ENCODE peak calls at places on chromosomes 4 and X, in four cellular contexts. H is mesendoderm, Y is H9, T is H1. N is an unnamed sample. For H3K79me2, the result is how much of the 10 kb centered on the place peaks cover.

GRCh38 chr4:139005774-139006173 is 9.8 kb upstream of the NOCT start:
- DNase-seq in H (no peak), Y (no peak), T (no peak), N (peak)

GRCh38 chr4:153541426-153542096 is 75.4 kb downstream of the TMEM131L start:
- DNase-seq in Y (no peak), T (no peak), H (no peak), N (no peak)

GRCh38 chr4:189092596-189092995 is 848.1 kb upstream of the FRG1 start:
- DNase-seq in T (no peak), H (peak), Y (no peak), N (no peak)

GRCh38 chrX:3577551-3577950 is 135.9 kb downstream of the PRKX start:
- DNase-seq in Y (no peak), H (no peak), T (no peak), N (no peak)

GRCh38 chr4:75844151-75844662 is 58.0 kb downstream of the PPEF2 start:
- DNase-seq in Y (no peak), H (no peak), T (no peak), N (peak)

GRCh38 chr4:48343035-48343434 is 1.7 kb downstream of the SLAIN2 start:
- DNase-seq in H (no peak), T (no peak), Y (no peak), N (no peak)

GRCh38 chrX:46811101-46811500 is 25.7 kb upstream of the RP2 start:
- DNase-seq in H (no peak), Y (no peak), T (no peak), N (peak)

GRCh38 chr4:148831945-148832344 is 389.7 kb upstream of the NR3C2 start:
- DNase-seq in H (no peak), Y (no peak), T (no peak), N (peak)

GRCh38 chr4:164508836-164509235 is 245.1 kb upstream of the SMIM31 start:
- DNase-seq in H (no peak), Y (no peak), T (no peak), N (peak)

GRCh38 chrX:53084043-53084570 is 1.9 kb downstream of the TSPYL2 start:
- DNase-seq in H (no peak), T (no peak), Y (no peak), N (no peak)

GRCh38 chrX:36983831-36984230 is 24.3 kb upstream of the FAM47C start:
- DNase-seq in Y (no peak), T (no peak), H (peak), N (peak)

GRCh38 chrX:17591741-17592110 is 145.6 kb upstream of the SCML1 start:
- DNase-seq in H (no peak), Y (no peak), T (no peak), N (no peak)

GRCh38 chr4:41141910-41142309 is 72.4 kb downstream of the APBB2 start:
- DNase-seq in Y (no peak), T (no peak), H (no peak), N (no peak)
- H3K79me2 ChIP-seq in Y (under half), T (under half), H (under half), N (under half)

DNA sequence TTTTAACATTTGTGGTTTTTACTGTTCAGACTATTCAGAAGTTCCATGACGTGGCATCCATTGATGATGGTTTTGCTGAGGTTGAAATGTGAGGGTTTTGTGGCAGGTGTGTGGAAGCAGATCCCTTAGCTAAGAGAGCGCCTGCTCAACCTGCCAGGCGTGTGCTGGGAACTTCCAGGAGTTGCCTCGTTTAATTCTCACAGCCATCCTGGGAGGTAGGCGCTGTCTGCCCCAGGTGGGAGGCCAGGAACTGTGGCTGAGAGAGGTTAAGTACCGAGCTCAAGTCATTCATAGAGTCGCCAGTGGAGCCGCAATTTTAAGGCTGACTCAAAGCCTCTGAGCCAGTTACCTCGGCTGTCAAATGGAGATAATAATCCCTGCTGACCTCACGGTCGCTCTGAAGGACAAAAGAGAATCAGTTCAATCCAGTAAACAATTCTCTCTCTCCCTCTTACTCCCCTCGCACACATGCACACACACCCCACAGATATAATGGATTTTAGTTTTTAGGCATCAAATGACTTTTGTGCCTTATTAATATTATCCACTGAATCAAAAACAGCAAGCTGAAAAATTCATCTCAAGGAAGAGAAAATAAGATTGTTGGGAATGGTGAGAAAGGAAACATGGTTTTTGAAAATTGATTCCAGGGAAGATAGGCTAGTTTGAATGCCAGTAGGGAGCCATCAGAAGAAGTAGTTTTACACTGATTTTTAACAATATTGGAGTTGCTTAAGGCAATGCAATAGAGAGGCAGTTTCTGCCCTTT is 171.4 kb downstream of the PTTG2 start:
- DNase-seq in Y (peak), T (no peak), H (peak), N (peak)
- H3K4ac ChIP-seq in Y (no peak), T (no peak), H (no peak), N (no peak)

GRCh38 chr4:703336-704197 is 2.1 kb upstream of the PCGF3 start:
- DNase-seq in H (no peak), Y (no peak), T (no peak), N (no peak)

GRCh38 chr4:704971-705277 is 708 bp upstream of the PCGF3 start:
- DNase-seq in Y (no peak), H (no peak), T (no peak), N (no peak)

GRCh38 chr4:702618-703048 is 3.0 kb upstream of the PCGF3 start:
- DNase-seq in H (no peak), Y (no peak), T (no peak), N (no peak)

GRCh38 chr4:705278-706082 is at the start of gene PCGF3:
- DNase-seq in T (peak), Y (peak), H (peak), N (peak)

GRCh38 chr4:704198-704891 is 1.3 kb upstream of the PCGF3 start:
- DNase-seq in Y (no peak), T (no peak), H (no peak), N (no peak)
- H2BK5ac ChIP-seq in Y (no peak), T (no peak), H (no peak), N (no peak)

DNA sequence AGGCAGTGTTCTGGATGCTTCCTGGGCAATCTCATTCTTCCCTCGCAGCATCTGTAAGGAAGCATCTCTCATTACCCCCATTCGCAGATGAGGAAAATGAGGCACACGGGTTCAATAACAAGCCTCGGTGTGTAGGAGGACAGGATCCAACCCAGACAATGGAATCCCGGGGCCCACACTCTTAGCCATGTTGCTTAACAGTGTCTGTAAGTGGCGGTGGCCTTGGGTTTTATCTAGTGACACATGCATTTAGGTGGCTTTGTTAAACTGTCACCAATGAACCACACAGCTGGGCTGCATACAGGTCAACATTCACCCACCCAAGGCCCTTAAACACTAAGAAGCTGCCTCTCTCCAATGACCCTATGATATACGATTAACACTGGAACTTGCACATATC is 22.6 kb downstream of the RELL1 start:
- DNase-seq in T (no peak), H (no peak), Y (no peak), N (no peak)
- H3K79me2 ChIP-seq in T (under half), H (under half), Y (under half), N (under half)

DNA sequence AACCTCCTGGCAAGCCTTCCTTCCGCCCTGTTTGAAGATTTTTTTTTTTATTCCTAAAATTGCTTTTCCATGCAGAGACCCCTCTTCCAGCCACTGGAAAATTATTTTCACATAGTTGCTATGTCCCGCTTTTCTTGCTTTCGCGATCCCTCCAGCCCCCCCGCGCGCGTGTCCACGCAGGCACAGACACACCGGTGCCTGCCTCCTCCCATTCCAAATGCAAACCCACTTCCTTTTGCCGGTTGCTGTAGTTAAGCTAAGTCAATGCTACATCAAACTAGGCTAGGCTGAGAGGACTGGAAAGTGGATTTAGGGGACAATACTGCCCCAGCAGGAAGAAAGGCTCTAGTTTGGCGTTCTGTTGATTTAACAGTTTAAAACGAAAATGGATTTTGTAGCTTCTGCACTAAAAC is 111.0 kb downstream of the DHX15 start:
- DNase-seq in Y (no peak), H (peak), T (peak), N (peak)
- H3K4ac ChIP-seq in Y (no peak), H (no peak), T (no peak), N (no peak)

GRCh38 chr4:57095956-57096355 is 14.2 kb downstream of the IGFBP7 start:
- DNase-seq in T (no peak), H (no peak), Y (no peak), N (no peak)

GRCh38 chr4:57098415-57098814 is 11.8 kb downstream of the IGFBP7 start:
- DNase-seq in Y (no peak), H (no peak), T (no peak), N (no peak)

GRCh38 chr4:57099363-57099762 is 10.8 kb downstream of the IGFBP7 start:
- DNase-seq in T (no peak), H (no peak), Y (no peak), N (peak)

GRCh38 chr4:57098945-57099344 is 11.2 kb downstream of the IGFBP7 start:
- DNase-seq in Y (no peak), T (no peak), H (no peak), N (peak)

DNA sequence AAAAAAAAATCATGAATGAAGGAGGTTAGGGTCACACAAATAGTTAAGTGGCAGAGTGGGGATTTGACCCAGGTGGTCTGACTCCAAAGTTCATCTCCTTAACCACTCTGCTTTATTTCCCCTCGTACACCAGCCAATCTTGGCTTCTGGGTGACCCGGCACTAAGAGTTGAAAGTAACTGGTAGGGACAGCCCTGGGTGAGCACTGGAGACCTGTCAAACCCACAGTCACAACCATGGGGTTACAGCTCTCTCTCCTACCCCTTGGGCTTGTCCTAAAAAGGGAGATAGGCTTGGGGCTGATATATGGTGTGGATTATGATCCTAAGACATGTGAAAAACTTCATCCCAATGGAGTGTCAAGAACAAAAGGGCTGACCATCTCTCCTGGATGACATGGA is 12.5 kb downstream of the IGFBP7 start:
- DNase-seq in T (no peak), Y (no peak), H (no peak), N (no peak)
- H2BK5ac ChIP-seq in T (no peak), Y (no peak), H (no peak), N (no peak)

DNA sequence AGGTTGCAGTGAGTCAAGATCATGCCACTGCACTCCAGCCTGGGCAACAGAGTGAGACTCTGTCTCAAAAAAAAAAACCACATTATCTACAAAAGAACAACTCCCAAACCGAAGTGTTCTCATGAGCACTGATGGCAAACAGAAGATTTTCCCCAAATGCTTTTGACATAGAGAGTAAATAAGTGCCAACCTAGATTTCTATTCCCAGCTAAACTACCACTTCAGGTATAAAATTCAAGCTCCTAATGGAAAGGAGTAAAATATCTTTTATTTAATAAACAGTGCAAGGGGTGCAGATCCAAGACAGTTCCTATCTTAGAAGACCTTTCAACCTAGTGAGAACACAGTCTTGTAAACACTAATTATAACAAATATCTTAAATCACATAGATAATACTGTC is 170.3 kb downstream of the TENM3 start:
- DNase-seq in Y (no peak), H (peak), T (no peak), N (no peak)
- H3K79me2 ChIP-seq in Y (under half), H (under half), T (under half), N (under half)

GRCh38 chr4:15653864-15654391 is 1.2 kb downstream of the FBXL5 start:
- DNase-seq in H (peak), T (no peak), Y (no peak), N (no peak)

GRCh38 chr4:15655223-15656037 is at the start of gene FBXL5:
- DNase-seq in H (peak), Y (peak), T (peak), N (peak)

GRCh38 chr4:15656038-15656470 is 897 bp upstream of the FBXL5 start:
- DNase-seq in T (peak), H (peak), Y (peak), N (no peak)

GRCh38 chr4:15653430-15653829 is 1.7 kb downstream of the FBXL5 start:
- DNase-seq in T (no peak), H (no peak), Y (no peak), N (no peak)

DNA sequence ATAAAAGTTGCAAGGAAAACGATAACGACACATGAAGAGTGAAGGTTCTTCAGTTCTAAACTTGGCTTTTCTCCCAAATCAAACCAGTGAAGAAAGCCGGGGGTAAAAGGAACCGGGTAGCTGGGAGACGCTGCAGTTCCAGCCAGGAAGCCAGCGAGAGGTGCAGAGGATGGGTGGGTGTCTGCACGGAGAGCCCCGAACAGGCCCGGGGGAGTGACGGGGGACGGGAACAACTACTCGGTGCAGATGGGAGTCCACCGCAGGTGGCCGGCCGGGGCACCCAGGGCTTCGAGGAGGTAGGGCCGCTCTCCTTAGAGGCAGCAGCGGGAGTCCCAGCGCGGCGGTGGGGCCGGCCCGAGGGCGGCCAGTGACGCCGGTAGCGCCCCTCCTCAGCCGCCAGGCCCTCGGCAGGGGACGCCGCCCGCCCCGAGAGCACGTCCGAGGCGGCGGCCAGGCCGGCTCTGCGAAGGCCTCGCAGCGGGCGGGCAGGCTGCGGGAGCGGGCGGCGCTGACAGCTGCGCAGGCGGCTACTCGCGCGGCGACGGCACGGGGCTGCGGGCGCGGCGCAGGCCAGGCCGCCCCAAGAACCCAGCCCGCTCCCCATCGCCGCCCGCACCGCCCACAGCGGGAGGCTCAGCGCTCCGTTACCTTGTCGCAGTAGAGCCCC is 468 bp downstream of the FBXL5 start:
- DNase-seq in H (peak), T (no peak), Y (peak), N (peak)
- H3K4ac ChIP-seq in H (peak), T (peak), Y (no peak), N (peak)

DNA sequence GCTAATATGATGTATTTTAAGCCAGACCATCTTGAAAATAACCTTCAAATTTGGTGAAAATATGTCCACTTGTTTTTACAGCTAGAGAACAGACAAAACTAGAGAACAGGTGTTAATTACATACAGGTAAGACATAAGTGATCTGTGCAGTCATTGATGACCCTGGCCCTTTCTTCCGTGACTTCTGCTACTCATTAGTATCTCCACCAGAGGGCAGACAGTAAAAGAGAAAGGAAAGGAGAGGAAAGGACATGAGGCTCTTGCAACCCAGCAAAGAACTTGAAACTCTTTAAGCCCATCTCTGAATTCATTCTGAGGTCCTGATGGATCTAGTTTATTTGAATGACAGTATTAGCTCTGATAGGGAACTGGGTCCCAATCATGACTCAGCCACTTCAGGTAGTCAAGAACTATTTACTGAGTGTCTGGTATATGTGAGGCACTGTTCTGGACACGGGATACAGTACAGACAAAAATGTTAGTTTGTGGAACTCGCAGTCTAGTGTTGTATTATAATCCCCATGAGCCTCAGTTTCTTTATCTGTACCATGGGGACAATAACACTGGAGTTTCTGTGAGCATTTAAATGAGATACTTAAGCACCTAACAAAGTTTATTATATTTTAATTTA is 121.0 kb upstream of the TEX13D start:
- DNase-seq in H (peak), Y (no peak), T (no peak), N (peak)
- H2BK5ac ChIP-seq in H (no peak), Y (no peak), T (no peak), N (no peak)

DNA sequence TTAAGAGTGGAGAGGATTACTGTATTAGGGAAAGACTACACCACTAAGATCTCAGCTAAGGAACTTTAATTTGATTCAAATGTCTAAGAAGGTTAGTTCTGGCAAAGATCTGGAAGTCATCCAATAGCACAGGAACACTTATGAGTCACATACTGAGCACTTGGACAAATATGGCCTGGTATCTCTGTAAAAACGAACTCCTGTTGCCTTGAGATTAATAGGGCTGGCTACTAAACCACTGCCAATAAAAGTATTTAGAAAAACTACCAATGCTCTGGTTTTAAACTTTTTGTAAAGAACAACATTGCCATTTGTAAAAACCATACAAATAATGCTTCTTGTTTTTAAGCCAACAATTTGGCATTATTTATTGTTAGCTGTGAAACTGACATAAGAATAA is 70.5 kb downstream of the SEC24D start:
- DNase-seq in H (no peak), Y (no peak), T (no peak), N (no peak)
- H3K79me2 ChIP-seq in H (under half), Y (under half), T (under half), N (under half)

N was measured in trophoblast cell.